ENCODE peak calls at places on chromosomes 2 and 18, in seven cellular contexts. One of them, this sample, is unnamed. For H3K4me1, the result is how much of the 10 kb centered on the place peaks cover.

GRCh38 chr2:214549946-214550345 is 139.1 kb downstream of the VWC2L start:
- DNase-seq in ovary: no peak
- DNase-seq in body of pancreas: no peak
- DNase-seq in lower lobe of right lung: no peak
- DNase-seq in tibial artery: no peak
- DNase-seq in heart left ventricle: no peak
- DNase-seq in tibial nerve: no peak
- DNase-seq in this sample: no peak

GRCh38 chr2:85834456-85834855 is 54.3 kb downstream of the ST3GAL5 start:
- DNase-seq in tibial nerve: no peak
- DNase-seq in heart left ventricle: no peak
- DNase-seq in lower lobe of right lung: no peak
- DNase-seq in tibial artery: no peak
- DNase-seq in body of pancreas: no peak
- DNase-seq in ovary: no peak
- DNase-seq in this sample: no peak

GRCh38 chr2:234677758-234678538 is 181.1 kb upstream of the ARL4C start:
- DNase-seq in heart left ventricle: no peak
- DNase-seq in tibial artery: no peak
- DNase-seq in body of pancreas: no peak
- DNase-seq in ovary: no peak
- DNase-seq in tibial nerve: no peak
- DNase-seq in lower lobe of right lung: no peak
- DNase-seq in this sample: no peak

GRCh38 chr2:120253021-120253882 is 600 bp downstream of the RALB start:
- DNase-seq in body of pancreas: peak
- DNase-seq in heart left ventricle: peak
- DNase-seq in tibial nerve: peak
- DNase-seq in lower lobe of right lung: peak
- DNase-seq in ovary: peak
- DNase-seq in tibial artery: peak
- DNase-seq in this sample: no peak

GRCh38 chr2:30653847-30654246 is 153.4 kb downstream of the CAPN13 start:
- DNase-seq in lower lobe of right lung: no peak
- DNase-seq in body of pancreas: no peak
- DNase-seq in ovary: no peak
- DNase-seq in tibial artery: peak
- DNase-seq in tibial nerve: no peak
- DNase-seq in heart left ventricle: peak
- DNase-seq in this sample: no peak

GRCh38 chr18:58394607-58395425 is 234.1 kb downstream of the ALPK2 start:
- DNase-seq in lower lobe of right lung: no peak
- DNase-seq in heart left ventricle: no peak
- DNase-seq in tibial nerve: no peak
- DNase-seq in body of pancreas: no peak
- DNase-seq in tibial artery: peak
- DNase-seq in ovary: no peak
- DNase-seq in this sample: no peak

GRCh38 chr2:120489023-120489422 is 143.1 kb downstream of the INHBB start:
- DNase-seq in body of pancreas: no peak
- DNase-seq in ovary: no peak
- DNase-seq in lower lobe of right lung: no peak
- DNase-seq in heart left ventricle: no peak
- DNase-seq in tibial artery: no peak
- DNase-seq in tibial nerve: no peak
- DNase-seq in this sample: no peak

GRCh38 chr18:13811993-13812392 is 12.0 kb upstream of the MC5R start:
- DNase-seq in body of pancreas: no peak
- DNase-seq in tibial nerve: no peak
- DNase-seq in ovary: no peak
- DNase-seq in tibial artery: no peak
- DNase-seq in heart left ventricle: no peak
- DNase-seq in lower lobe of right lung: no peak
- DNase-seq in this sample: no peak

GRCh38 chr2:1599301-1600085 is 144.8 kb downstream of the PXDN start:
- DNase-seq in heart left ventricle: no peak
- DNase-seq in tibial artery: peak
- DNase-seq in ovary: no peak
- DNase-seq in tibial nerve: no peak
- DNase-seq in body of pancreas: no peak
- DNase-seq in lower lobe of right lung: no peak
- DNase-seq in this sample: peak

GRCh38 chr2:35298493-35298892 is 1057.1 kb upstream of the CRIM1 start:
- DNase-seq in body of pancreas: no peak
- DNase-seq in tibial nerve: no peak
- DNase-seq in ovary: no peak
- DNase-seq in heart left ventricle: peak
- DNase-seq in lower lobe of right lung: no peak
- DNase-seq in tibial artery: peak
- DNase-seq in this sample: no peak

GRCh38 chr2:8319219-8319618 is 362.6 kb upstream of the ID2 start:
- DNase-seq in body of pancreas: no peak
- DNase-seq in ovary: no peak
- DNase-seq in lower lobe of right lung: no peak
- DNase-seq in heart left ventricle: no peak
- DNase-seq in tibial artery: no peak
- DNase-seq in tibial nerve: no peak
- DNase-seq in this sample: no peak

GRCh38 chr18:457533-457932 is 43.0 kb downstream of the COLEC12 start:
- DNase-seq in tibial artery: no peak
- DNase-seq in body of pancreas: no peak
- DNase-seq in ovary: no peak
- DNase-seq in lower lobe of right lung: no peak
- DNase-seq in heart left ventricle: no peak
- DNase-seq in tibial nerve: peak
- DNase-seq in this sample: no peak

GRCh38 chr2:168526641-168527040 is 70.6 kb downstream of the CERS6 start:
- DNase-seq in ovary: peak
- DNase-seq in tibial nerve: peak
- DNase-seq in lower lobe of right lung: no peak
- DNase-seq in tibial artery: peak
- DNase-seq in heart left ventricle: peak
- DNase-seq in body of pancreas: no peak
- DNase-seq in this sample: no peak

GRCh38 chr2:70965506-70965905 is 12.9 kb upstream of the ANKRD53 start:
- DNase-seq in heart left ventricle: no peak
- DNase-seq in ovary: no peak
- DNase-seq in body of pancreas: no peak
- DNase-seq in tibial artery: peak
- DNase-seq in tibial nerve: no peak
- DNase-seq in lower lobe of right lung: no peak
- DNase-seq in this sample: no peak

GRCh38 chr2:63189026-63189425 is 138.4 kb downstream of the OTX1 start:
- DNase-seq in heart left ventricle: no peak
- DNase-seq in tibial artery: no peak
- DNase-seq in ovary: no peak
- DNase-seq in lower lobe of right lung: no peak
- DNase-seq in body of pancreas: peak
- DNase-seq in tibial nerve: no peak
- DNase-seq in this sample: no peak

GRCh38 chr18:44789704-44790103 is 109.0 kb downstream of the SETBP1 start:
- DNase-seq in tibial artery: no peak
- DNase-seq in ovary: no peak
- DNase-seq in body of pancreas: no peak
- DNase-seq in lower lobe of right lung: no peak
- DNase-seq in heart left ventricle: peak
- DNase-seq in tibial nerve: no peak
- DNase-seq in this sample: no peak

GRCh38 chr2:159065313-159065712 is 96.9 kb downstream of the TANC1 start:
- DNase-seq in ovary: no peak
- DNase-seq in tibial nerve: no peak
- DNase-seq in tibial artery: no peak
- DNase-seq in heart left ventricle: no peak
- DNase-seq in body of pancreas: no peak
- DNase-seq in lower lobe of right lung: no peak
- DNase-seq in this sample: no peak

GRCh38 chr2:80028051-80028450 is 276.5 kb downstream of the LRRTM1 start:
- DNase-seq in tibial nerve: no peak
- DNase-seq in heart left ventricle: no peak
- DNase-seq in tibial artery: no peak
- DNase-seq in lower lobe of right lung: no peak
- DNase-seq in body of pancreas: no peak
- DNase-seq in ovary: no peak
- DNase-seq in this sample: no peak

GRCh38 chr2:25929789-25930473 is 51.6 kb upstream of the ASXL2 start:
- DNase-seq in tibial nerve: no peak
- DNase-seq in body of pancreas: no peak
- DNase-seq in lower lobe of right lung: no peak
- DNase-seq in tibial artery: no peak
- DNase-seq in ovary: no peak
- DNase-seq in heart left ventricle: no peak
- DNase-seq in this sample: no peak

GRCh38 chr18:6746386-6746960 is 17.0 kb downstream of the ARHGAP28 start:
- DNase-seq in tibial artery: no peak
- DNase-seq in lower lobe of right lung: no peak
- DNase-seq in ovary: no peak
- DNase-seq in heart left ventricle: no peak
- DNase-seq in tibial nerve: no peak
- DNase-seq in body of pancreas: no peak
- DNase-seq in this sample: no peak

GRCh38 chr18:35026407-35027061 is 14.7 kb upstream of the MAPRE2 start:
- DNase-seq in tibial nerve: no peak
- DNase-seq in heart left ventricle: no peak
- DNase-seq in lower lobe of right lung: no peak
- DNase-seq in ovary: no peak
- DNase-seq in body of pancreas: no peak
- DNase-seq in tibial artery: no peak
- DNase-seq in this sample: no peak
- TF ChIP-seq CTCF in tibial nerve: peak
- TF ChIP-seq CTCF in heart left ventricle: no peak
- TF ChIP-seq CTCF in lower lobe of right lung: peak
- TF ChIP-seq CTCF in ovary: no peak
- TF ChIP-seq CTCF in body of pancreas: no peak
- TF ChIP-seq CTCF in tibial artery: no peak
- TF ChIP-seq CTCF in this sample: no peak

GRCh38 chr2:197308635-197309368 is 1.8 kb downstream of the ANKRD44 start:
- DNase-seq in lower lobe of right lung: no peak
- DNase-seq in heart left ventricle: no peak
- DNase-seq in body of pancreas: no peak
- DNase-seq in ovary: no peak
- DNase-seq in tibial nerve: no peak
- DNase-seq in tibial artery: no peak
- DNase-seq in this sample: no peak

GRCh38 chr2:197310271-197310939 is at the start of gene ANKRD44:
- DNase-seq in ovary: peak
- DNase-seq in tibial artery: peak
- DNase-seq in body of pancreas: peak
- DNase-seq in tibial nerve: peak
- DNase-seq in lower lobe of right lung: peak
- DNase-seq in heart left ventricle: peak
- DNase-seq in this sample: peak

GRCh38 chr2:197307933-197308521 is 2.6 kb downstream of the ANKRD44 start:
- DNase-seq in tibial artery: no peak
- DNase-seq in body of pancreas: no peak
- DNase-seq in ovary: no peak
- DNase-seq in heart left ventricle: no peak
- DNase-seq in lower lobe of right lung: no peak
- DNase-seq in tibial nerve: no peak
- DNase-seq in this sample: no peak

GRCh38 chr2:197310940-197311485 is 433 bp upstream of the ANKRD44 start:
- DNase-seq in tibial artery: no peak
- DNase-seq in body of pancreas: no peak
- DNase-seq in ovary: no peak
- DNase-seq in heart left ventricle: no peak
- DNase-seq in tibial nerve: no peak
- DNase-seq in lower lobe of right lung: no peak
- DNase-seq in this sample: no peak

DNA sequence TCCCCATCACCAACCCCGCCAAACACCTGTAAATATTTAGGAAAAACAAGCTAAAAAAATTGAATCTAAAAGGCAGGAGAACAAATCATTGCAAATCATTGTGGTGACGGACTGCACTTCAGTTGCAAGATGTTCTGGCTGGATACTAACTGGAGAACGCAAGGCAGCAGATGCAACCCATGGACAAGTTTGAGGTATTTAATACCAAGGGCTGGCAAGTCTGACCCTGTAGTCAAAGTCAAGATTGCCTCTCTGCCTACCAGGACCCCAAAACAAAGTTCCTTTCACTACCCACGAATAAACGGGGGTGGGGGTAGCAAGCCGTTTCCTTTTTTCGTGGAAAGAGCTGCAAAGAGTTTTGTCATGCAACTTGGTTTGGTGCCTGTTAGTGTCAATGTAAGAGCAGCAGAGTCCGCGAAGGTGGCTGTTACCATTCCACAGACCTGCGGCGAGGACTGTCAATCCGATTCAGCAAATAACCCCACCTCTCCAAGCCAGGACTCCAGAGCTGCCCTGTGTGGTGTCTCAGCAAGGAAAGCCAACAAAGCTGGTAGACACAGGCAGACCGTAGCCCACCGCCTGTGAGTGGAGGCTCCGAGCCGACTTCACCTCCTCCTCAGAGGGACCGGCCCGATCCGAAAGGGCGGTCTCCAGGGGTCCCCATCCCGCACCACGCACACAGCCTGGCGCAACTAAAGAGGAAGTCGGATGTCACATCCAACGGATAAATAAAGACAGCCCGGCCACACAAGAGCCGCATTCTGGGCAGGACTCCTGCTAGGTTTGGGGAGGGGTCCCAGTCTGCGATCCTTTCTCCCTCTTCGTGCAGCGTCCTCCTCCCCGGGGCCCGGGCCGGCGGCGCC is 980 bp downstream of the ANKRD44 start:
- DNase-seq in tibial nerve: no peak
- DNase-seq in body of pancreas: peak
- DNase-seq in heart left ventricle: peak
- DNase-seq in ovary: peak
- DNase-seq in lower lobe of right lung: peak
- DNase-seq in tibial artery: peak
- DNase-seq in this sample: no peak
- H3K4me3 ChIP-seq in tibial nerve: peak
- H3K4me3 ChIP-seq in body of pancreas: peak
- H3K4me3 ChIP-seq in heart left ventricle: peak
- H3K4me3 ChIP-seq in ovary: peak
- H3K4me3 ChIP-seq in lower lobe of right lung: peak
- H3K4me3 ChIP-seq in tibial artery: peak
- H3K4me3 ChIP-seq in this sample: peak

GRCh38 chr2:11132036-11132671 is 23.1 kb upstream of the SLC66A3 start:
- DNase-seq in heart left ventricle: no peak
- DNase-seq in ovary: no peak
- DNase-seq in body of pancreas: no peak
- DNase-seq in lower lobe of right lung: no peak
- DNase-seq in tibial nerve: no peak
- DNase-seq in tibial artery: no peak
- DNase-seq in this sample: no peak
- H3K4me1 ChIP-seq in heart left ventricle: under half
- H3K4me1 ChIP-seq in ovary: under half
- H3K4me1 ChIP-seq in body of pancreas: under half
- H3K4me1 ChIP-seq in lower lobe of right lung: under half
- H3K4me1 ChIP-seq in tibial nerve: under half
- H3K4me1 ChIP-seq in tibial artery: under half
- H3K4me1 ChIP-seq in this sample: under half

DNA sequence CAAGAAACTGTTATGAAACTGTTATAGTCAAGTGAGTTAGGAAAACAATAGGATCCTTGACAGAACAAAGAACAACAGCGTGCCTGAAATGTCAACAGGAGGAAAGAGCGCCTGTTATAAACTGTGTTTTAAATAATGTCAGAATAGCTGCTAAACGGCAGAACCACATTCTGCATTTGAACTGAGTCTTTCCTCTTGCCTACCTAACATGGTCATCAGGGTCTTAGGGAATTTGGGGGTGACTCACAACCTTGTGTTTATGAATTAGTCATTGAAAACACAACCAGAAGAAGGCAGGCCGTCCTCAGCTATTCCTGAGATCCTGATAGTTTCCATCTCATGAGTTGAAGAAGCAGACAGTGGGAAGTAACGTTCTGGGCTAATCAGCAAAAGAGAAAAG is 222.0 kb upstream of the FN1 start:
- DNase-seq in lower lobe of right lung: no peak
- DNase-seq in heart left ventricle: no peak
- DNase-seq in body of pancreas: no peak
- DNase-seq in ovary: no peak
- DNase-seq in tibial nerve: peak
- DNase-seq in tibial artery: no peak
- DNase-seq in this sample: no peak
- TF ChIP-seq CTCF in lower lobe of right lung: no peak
- TF ChIP-seq CTCF in heart left ventricle: no peak
- TF ChIP-seq CTCF in body of pancreas: no peak
- TF ChIP-seq CTCF in ovary: no peak
- TF ChIP-seq CTCF in tibial nerve: no peak
- TF ChIP-seq CTCF in tibial artery: no peak
- TF ChIP-seq CTCF in this sample: peak

This sample was measured in RWPE2.